ENCODE peak calls at places on chromosome 3, in six cellular contexts. X is effector CD4-positive, alpha-beta T cell; Z is T-helper 9 cell; I is AG09319; B is T-cell; H is esophagus squamous epithelium. O is an unnamed sample.

GRCh38 chr3:100073555-100074307 is 40.6 kb downstream of the FILIP1L start:
- DNase-seq in X (no peak), Z (no peak), I (peak), B (no peak), H (no peak), O (no peak)

GRCh38 chr3:52004158-52004787 is 8.6 kb upstream of the RPL29 start:
- DNase-seq in X (no peak), Z (no peak), I (no peak), B (no peak), H (no peak), O (no peak)

GRCh38 chr3:48141225-48142137 is 46.7 kb downstream of the CDC25A start:
- DNase-seq in X (no peak), Z (no peak), I (no peak), B (no peak), H (no peak), O (no peak)

GRCh38 chr3:178169421-178169820 is 366.8 kb upstream of the KCNMB2 start:
- DNase-seq in X (no peak), Z (no peak), I (no peak), B (no peak), H (no peak), O (no peak)

GRCh38 chr3:99578339-99578970 is 59.9 kb upstream of the COL8A1 start:
- DNase-seq in X (no peak), Z (no peak), I (no peak), B (no peak), H (no peak), O (no peak)

GRCh38 chr3:147410126-147410517 is 957 bp downstream of the ZIC1 start:
- DNase-seq in X (no peak), Z (no peak), I (no peak), B (no peak), H (no peak), O (no peak)

GRCh38 chr3:116886202-116886893 is 176.8 kb downstream of the TUSC7 start:
- DNase-seq in X (no peak), Z (no peak), I (no peak), B (no peak), H (no peak), O (no peak)

GRCh38 chr3:111864821-111865656 is 6.0 kb downstream of the PHLDB2 start:
- DNase-seq in X (no peak), Z (no peak), I (no peak), B (no peak), H (no peak), O (peak)

GRCh38 chr3:139675327-139675726 is 2.4 kb downstream of the NMNAT3 start:
- DNase-seq in X (no peak), Z (no peak), I (no peak), B (no peak), H (no peak), O (no peak)

GRCh38 chr3:30644615-30645014 is 38.2 kb downstream of the TGFBR2 start:
- DNase-seq in X (peak), Z (peak), I (peak), B (no peak), H (no peak), O (peak)

GRCh38 chr3:39146611-39147373 is 6.6 kb downstream of the CSRNP1 start:
- DNase-seq in X (peak), Z (peak), I (peak), B (no peak), H (peak), O (peak)

GRCh38 chr3:29331830-29332637 is 51.2 kb downstream of the RBMS3 start:
- DNase-seq in X (no peak), Z (no peak), I (no peak), B (no peak), H (no peak), O (no peak)

GRCh38 chr3:63918321-63918720 is 6.1 kb upstream of the SCAANT1 start:
- DNase-seq in X (no peak), Z (no peak), I (no peak), B (no peak), H (no peak), O (peak)

GRCh38 chr3:167115331-167115934 is 264.7 kb downstream of the ZBBX start:
- DNase-seq in X (no peak), Z (no peak), I (no peak), B (no peak), H (no peak), O (no peak)

GRCh38 chr3:99929409-99930139 is 111.9 kb downstream of the CMSS1 start:
- DNase-seq in X (no peak), Z (no peak), I (no peak), B (no peak), H (no peak), O (no peak)

GRCh38 chr3:134323966-134324962 is 50.0 kb downstream of the AMOTL2 start:
- DNase-seq in X (no peak), Z (no peak), I (no peak), B (no peak), H (no peak), O (peak)

GRCh38 chr3:187150186-187150585 is 10.9 kb upstream of the RPL39L start:
- DNase-seq in X (no peak), Z (no peak), I (no peak), B (no peak), H (no peak), O (no peak)

GRCh38 chr3:42013652-42014442 is 51.9 kb upstream of the ULK4 start:
- DNase-seq in X (peak), Z (peak), I (no peak), B (no peak), H (no peak), O (no peak)

GRCh38 chr3:170418422-170419300 is at the start of gene CLDN11:
- DNase-seq in X (no peak), Z (no peak), I (no peak), B (no peak), H (no peak), O (no peak)

GRCh38 chr3:120162400-120162799 is 68.2 kb upstream of the GSK3B start:
- DNase-seq in X (no peak), Z (no peak), I (peak), B (no peak), H (no peak), O (peak)

GRCh38 chr3:127088511-127089430 is 104.2 kb upstream of the PRR23E start:
- DNase-seq in X (no peak), Z (no peak), I (no peak), B (no peak), H (no peak), O (no peak)

GRCh38 chr3:57064615-57065014 is 4.2 kb downstream of the SPATA12 start:
- DNase-seq in X (no peak), Z (no peak), I (no peak), B (no peak), H (no peak), O (no peak)

GRCh38 chr3:140706360-140706759 is 28.5 kb downstream of the TRIM42 start:
- DNase-seq in X (no peak), Z (no peak), I (no peak), B (no peak), H (no peak), O (no peak)

O was measured in renal cortical epithelial cell.